ENCODE peak calls at places on chromosomes 3 and 15, in nine cellular contexts. Q is T-helper 2 cell; A is activated CD4-positive, alpha-beta T cell treated with anti-CD3 and anti-CD28 coated beads, Interleukin-2, amount 50 U/mL, for 1 hour; B is body of pancreas; Z is AML-193; G is WTC11; L is GM06990; X is right cardiac atrium; C is HFFc6. D is an unnamed sample.

GRCh38 chr3:182121424-182121823 is 409.7 kb downstream of the SOX2 start:
- DNase-seq in Q (no peak), A (no peak), B (no peak), Z (no peak), G (no peak), L (no peak), X (no peak), C (no peak), D (no peak)

GRCh38 chr3:108060331-108060730 is 30.5 kb downstream of the CD47 start:
- DNase-seq in Q (no peak), A (no peak), B (no peak), Z (no peak), G (no peak), L (no peak), X (no peak), C (no peak), D (no peak)

GRCh38 chr15:99434506-99435137 is 131.2 kb upstream of the MEF2A start:
- DNase-seq in Q (no peak), A (no peak), B (no peak), Z (no peak), G (no peak), L (no peak), X (no peak), C (no peak), D (peak; percentile 62)

GRCh38 chr3:50807266-50807665 is 132.5 kb downstream of the DOCK3 start:
- DNase-seq in Q (no peak), A (no peak), B (peak; percentile 50), Z (no peak), G (no peak), L (no peak), X (no peak), C (no peak), D (no peak)

GRCh38 chr15:70608156-70608555 is 155.2 kb downstream of the UACA start:
- DNase-seq in Q (no peak), A (no peak), B (no peak), Z (no peak), G (no peak), L (no peak), X (peak; percentile 30), C (no peak), D (no peak)

GRCh38 chr3:12861611-12862010 is 20.2 kb upstream of the RPL32 start:
- DNase-seq in Q (no peak), A (no peak), B (no peak), Z (no peak), G (no peak), L (no peak), X (no peak), C (no peak), D (no peak)

GRCh38 chr3:115784739-115785571 is 161.6 kb downstream of the GAP43 start:
- DNase-seq in Q (no peak), A (no peak), B (no peak), Z (no peak), G (no peak), L (no peak), X (no peak), C (peak; percentile 74), D (no peak)

GRCh38 chr3:21356402-21356801 is 394.6 kb downstream of the ZNF385D start:
- DNase-seq in Q (no peak), A (no peak), B (no peak), Z (no peak), G (no peak), L (no peak), X (no peak), C (peak; percentile 72), D (no peak)

GRCh38 chr15:64991536-64992135 is 1.9 kb upstream of the SPG21 start:
- DNase-seq in Q (no peak), A (no peak), B (no peak), Z (no peak), G (no peak), L (no peak), X (no peak), C (no peak), D (no peak)

GRCh38 chr3:141191097-141191749 is 40.4 kb upstream of the PXYLP1 start:
- DNase-seq in Q (no peak), A (no peak), B (no peak), Z (no peak), G (no peak), L (no peak), X (no peak), C (no peak), D (no peak)

GRCh38 chr15:89671687-89672086 is 7.5 kb downstream of the PLIN1 start:
- DNase-seq in Q (no peak), A (no peak), B (no peak), Z (no peak), G (no peak), L (no peak), X (no peak), C (no peak), D (peak; percentile 22)

GRCh38 chr15:82810863-82811421 is 1.5 kb downstream of the WHAMM start:
- DNase-seq in Q (peak; percentile 80), A (peak; percentile 35), B (no peak), Z (peak; percentile 23), G (no peak), L (no peak), X (no peak), C (no peak), D (no peak)

GRCh38 chr15:31554261-31554660 is 227.6 kb downstream of the KLF13 start:
- DNase-seq in Q (no peak), A (no peak), B (no peak), Z (no peak), G (no peak), L (no peak), X (peak; percentile 74), C (peak; percentile 87), D (no peak)

GRCh38 chr15:78093242-78094020 is 1.1 kb downstream of the SH2D7 start:
- DNase-seq in Q (no peak), A (no peak), B (no peak), Z (no peak), G (no peak), L (no peak), X (no peak), C (peak; percentile 72), D (no peak)

GRCh38 chr3:98500019-98500418 is 2.5 kb downstream of the OR5K2 start:
- DNase-seq in Q (no peak), A (no peak), B (no peak), Z (no peak), G (no peak), L (no peak), X (no peak), C (no peak), D (no peak)

GRCh38 chr3:39383190-39383912 is at the start of gene SLC25A38:
- DNase-seq in Q (peak; percentile 80), A (peak; percentile 76), B (peak; percentile 81), Z (no peak), G (peak; percentile 76), L (peak; percentile 93), X (peak; percentile 77), C (peak; percentile 78), D (peak; percentile 85)

GRCh38 chr3:44206862-44207652 is 34.6 kb upstream of the TOPAZ1 start:
- DNase-seq in Q (no peak), A (no peak), B (no peak), Z (no peak), G (no peak), L (no peak), X (no peak), C (no peak), D (no peak)

GRCh38 chr3:48997102-48997637 is 7.1 kb downstream of the P4HTM start:
- DNase-seq in Q (no peak), A (no peak), B (no peak), Z (no peak), G (no peak), L (no peak), X (no peak), C (no peak), D (no peak)

GRCh38 chr3:149717391-149718056 is 34.8 kb downstream of the COMMD2 start:
- DNase-seq in Q (no peak), A (no peak), B (peak; percentile 53), Z (peak; percentile 60), G (peak; percentile 31), L (no peak), X (no peak), C (peak; percentile 72), D (no peak)

GRCh38 chr3:126816956-126817777 is 113.1 kb downstream of the CHCHD6 start:
- DNase-seq in Q (no peak), A (no peak), B (no peak), Z (no peak), G (no peak), L (no peak), X (no peak), C (no peak), D (no peak)

GRCh38 chr15:38920966-38921365 is 356.4 kb upstream of the RASGRP1 start:
- DNase-seq in Q (no peak), A (no peak), B (no peak), Z (no peak), G (no peak), L (no peak), X (no peak), C (no peak), D (no peak)

GRCh38 chr3:104066658-104067057 is 1300.1 kb upstream of the ALCAM start:
- DNase-seq in Q (no peak), A (no peak), B (no peak), Z (no peak), G (no peak), L (no peak), X (no peak), C (no peak), D (no peak)

GRCh38 chr3:185781759-185782158 is 43.1 kb downstream of the IGF2BP2 start:
- DNase-seq in Q (no peak), A (no peak), B (no peak), Z (no peak), G (no peak), L (no peak), X (no peak), C (peak; percentile 71), D (no peak)

GRCh38 chr15:91970142-91970541 is 116.6 kb downstream of the SLCO3A1 start:
- DNase-seq in Q (no peak), A (no peak), B (no peak), Z (no peak), G (no peak), L (no peak), X (peak; percentile 84), C (no peak), D (no peak)

GRCh38 chr3:176916777-176917176 is 280.5 kb downstream of the TBL1XR1 start:
- DNase-seq in Q (no peak), A (no peak), B (peak; percentile 55), Z (no peak), G (peak; percentile 47), L (no peak), X (no peak), C (no peak), D (no peak)

GRCh38 chr3:160545481-160545880 is 19.9 kb downstream of the KPNA4 start:
- DNase-seq in Q (no peak), A (no peak), B (no peak), Z (no peak), G (no peak), L (no peak), X (no peak), C (no peak), D (no peak)

GRCh38 chr3:8663177-8664061 is 18.8 kb upstream of the SSUH2 start:
- DNase-seq in Q (no peak), A (peak; percentile 5), B (peak; percentile 74), Z (peak; percentile 43), G (peak; percentile 95), L (no peak), X (peak; percentile 35), C (peak; percentile 38), D (no peak)

GRCh38 chr3:13229291-13229949 is 156.2 kb upstream of the IQSEC1 start:
- DNase-seq in Q (no peak), A (no peak), B (peak; percentile 34), Z (peak; percentile 35), G (peak; percentile 65), L (no peak), X (no peak), C (peak; percentile 13), D (no peak)

GRCh38 chr15:85421116-85421925 is 40.9 kb downstream of the AKAP13 start:
- DNase-seq in Q (no peak), A (no peak), B (no peak), Z (no peak), G (no peak), L (no peak), X (no peak), C (no peak), D (no peak)

GRCh38 chr15:26634319-26634718 is 138.5 kb downstream of the GABRB3 start:
- DNase-seq in Q (no peak), A (no peak), B (no peak), Z (no peak), G (peak; percentile 24), L (no peak), X (no peak), C (no peak), D (no peak)

GRCh38 chr3:100079328-100079727 is 35.0 kb downstream of the FILIP1L start:
- DNase-seq in Q (no peak), A (no peak), B (no peak), Z (no peak), G (no peak), L (no peak), X (no peak), C (no peak), D (no peak)